ENCODE peak calls at places on chromosomes 5 and 9, in six cellular contexts. U, E, J, R, T and M are unnamed samples.

GRCh38 chr5:2157372-2157771 is 274.6 kb upstream of the IRX4 start:
- DNase-seq in U (no peak), E (no peak), J (no peak), R (no peak), T (no peak), M (no peak)

GRCh38 chr9:136379003-136379287 is 5.5 kb upstream of the CARD9 start:
- DNase-seq in U (no peak), E (no peak), J (no peak), R (no peak), T (no peak), M (no peak)

GRCh38 chr5:10521466-10522223 is 42.2 kb upstream of the ANKRD33B start:
- DNase-seq in U (peak), E (peak), J (no peak), R (no peak), T (no peak), M (no peak)

GRCh38 chr9:37033753-37034319 is at the start of gene PAX5:
- DNase-seq in U (no peak), E (peak), J (no peak), R (no peak), T (no peak), M (no peak)

GRCh38 chr9:127291379-127291778 is 26.8 kb downstream of the GARNL3 start:
- DNase-seq in U (no peak), E (no peak), J (no peak), R (no peak), T (no peak), M (no peak)

GRCh38 chr5:42894057-42894456 is 82.4 kb upstream of the SELENOP start:
- DNase-seq in U (no peak), E (peak), J (no peak), R (no peak), T (no peak), M (no peak)

GRCh38 chr9:99752710-99753109 is 69.0 kb upstream of the NR4A3 start:
- DNase-seq in U (no peak), E (no peak), J (no peak), R (no peak), T (no peak), M (no peak)

GRCh38 chr5:108141676-108142075 is 240.2 kb downstream of the FBXL17 start:
- DNase-seq in U (no peak), E (no peak), J (no peak), R (no peak), T (no peak), M (no peak)

GRCh38 chr9:133685653-133686504 is 49.7 kb downstream of the DBH start:
- DNase-seq in U (no peak), E (no peak), J (no peak), R (no peak), T (no peak), M (no peak)

GRCh38 chr9:13876741-13877140 is 437.2 kb downstream of the NFIB start:
- DNase-seq in U (no peak), E (no peak), J (no peak), R (no peak), T (no peak), M (no peak)